ENCODE peak calls at places on chromosomes 2 and 18, in seven cellular contexts. E, A, D, P, M, O and C are unnamed samples.

GRCh38 chr2:112640800-112641675 is 4.7 kb upstream of the SLC20A1 start:
- DNase-seq in E (no peak), A (no peak), D (no peak), P (peak), M (no peak), O (no peak), C (peak)

GRCh38 chr2:101185085-101185484 is 33.9 kb upstream of the TBC1D8 start:
- DNase-seq in E (no peak), A (no peak), D (no peak), P (no peak), M (no peak), O (no peak), C (peak)

GRCh38 chr2:210158236-210158635 is 13.0 kb downstream of the KANSL1L start:
- DNase-seq in E (no peak), A (no peak), D (no peak), P (no peak), M (no peak), O (no peak), C (no peak)

GRCh38 chr2:125313806-125314205 is 1288.7 kb downstream of the CNTNAP5 start:
- DNase-seq in E (no peak), A (no peak), D (no peak), P (no peak), M (no peak), O (no peak), C (no peak)

GRCh38 chr2:100260712-100261620 is 61.3 kb downstream of the LONRF2 start:
- DNase-seq in E (peak), A (peak), D (peak), P (peak), M (peak), O (peak), C (peak)

GRCh38 chr2:122528061-122528460 is 772.6 kb downstream of the TSN start:
- DNase-seq in E (no peak), A (no peak), D (no peak), P (peak), M (no peak), O (no peak), C (peak)

GRCh38 chr18:55141318-55141717 is 182.1 kb upstream of the CCDC68 start:
- DNase-seq in E (no peak), A (no peak), D (no peak), P (peak), M (no peak), O (no peak), C (no peak)

GRCh38 chr18:73274812-73275621 is 407.2 kb upstream of the NETO1 start:
- DNase-seq in E (no peak), A (no peak), D (no peak), P (no peak), M (no peak), O (no peak), C (no peak)

GRCh38 chr18:72316497-72316896 is 227.6 kb downstream of the CBLN2 start:
- DNase-seq in E (no peak), A (no peak), D (no peak), P (no peak), M (no peak), O (no peak), C (no peak)

GRCh38 chr18:54946149-54946581 is 13.1 kb downstream of the CCDC68 start:
- DNase-seq in E (peak), A (peak), D (no peak), P (peak), M (peak), O (peak), C (peak)

GRCh38 chr2:11746807-11747459 is 501 bp downstream of the LPIN1 start:
- DNase-seq in E (no peak), A (no peak), D (no peak), P (peak), M (peak), O (peak), C (peak)

GRCh38 chr2:57602738-57603137 is 443.9 kb upstream of the VRK2 start:
- DNase-seq in E (no peak), A (no peak), D (no peak), P (no peak), M (no peak), O (no peak), C (no peak)

GRCh38 chr2:127552336-127552735 is 16.9 kb downstream of the MYO7B start:
- DNase-seq in E (no peak), A (no peak), D (no peak), P (no peak), M (no peak), O (no peak), C (no peak)

GRCh38 chr2:178072383-178073301 is at the start of gene PDE11A:
- DNase-seq in E (peak), A (peak), D (no peak), P (peak), M (peak), O (peak), C (peak)

GRCh38 chr18:46148810-46149209 is 44.6 kb downstream of the HAUS1 start:
- DNase-seq in E (peak), A (peak), D (no peak), P (peak), M (peak), O (no peak), C (peak)

GRCh38 chr2:74206180-74206688 is 7.8 kb downstream of the MTHFD2 start:
- DNase-seq in E (no peak), A (peak), D (no peak), P (peak), M (no peak), O (no peak), C (peak)

GRCh38 chr18:28338316-28338715 is 161.4 kb upstream of the CDH2 start:
- DNase-seq in E (no peak), A (no peak), D (no peak), P (no peak), M (no peak), O (no peak), C (no peak)

GRCh38 chr2:232502901-232503791 is 15.5 kb upstream of the ECEL1 start:
- DNase-seq in E (peak), A (peak), D (no peak), P (peak), M (no peak), O (no peak), C (no peak)
- H3K4me3 ChIP-seq in E (peak), A (peak), D (no peak), P (no peak), M (peak), O (peak), C (peak)

DNA sequence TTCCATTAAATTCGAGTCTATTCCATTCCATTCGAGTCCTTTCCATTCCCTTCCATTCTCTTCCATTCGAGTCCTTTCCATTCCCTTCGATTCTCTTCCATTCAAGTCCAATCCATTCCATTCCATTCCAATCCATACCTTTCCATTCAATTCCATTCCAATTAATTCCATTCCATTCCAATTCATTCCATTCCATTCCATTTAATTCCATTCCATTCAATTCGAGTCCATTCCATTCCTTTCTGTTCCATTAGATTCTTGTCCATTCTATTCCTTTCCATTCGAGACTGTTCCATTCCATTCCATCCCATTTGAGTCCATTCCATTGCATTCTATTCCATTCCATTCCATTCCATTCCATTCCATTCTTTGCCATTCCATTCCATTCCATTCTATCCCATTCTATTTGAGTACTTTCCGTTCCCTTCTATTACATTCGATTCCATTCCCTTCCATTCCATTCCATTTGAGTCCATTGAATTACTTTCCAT is 1130.0 kb downstream of the RPIA start:
- DNase-seq in E (no peak), A (no peak), D (no peak), P (no peak), M (no peak), O (no peak), C (no peak)
- H3K4me3 ChIP-seq in E (no peak), A (no peak), D (no peak), P (no peak), M (no peak), O (no peak), C (no peak)

GRCh38 chr2:156322103-156322671 is 10.3 kb downstream of the NR4A2 start:
- DNase-seq in E (no peak), A (no peak), D (no peak), P (no peak), M (no peak), O (no peak), C (no peak)

GRCh38 chr2:156319811-156320490 is 12.6 kb downstream of the NR4A2 start:
- DNase-seq in E (peak), A (peak), D (no peak), P (peak), M (no peak), O (peak), C (no peak)

GRCh38 chr2:156322681-156323211 is 9.8 kb downstream of the NR4A2 start:
- DNase-seq in E (no peak), A (no peak), D (no peak), P (no peak), M (no peak), O (no peak), C (no peak)

GRCh38 chr2:156321243-156321904 is 11.1 kb downstream of the NR4A2 start:
- DNase-seq in E (no peak), A (no peak), D (no peak), P (no peak), M (no peak), O (no peak), C (no peak)

GRCh38 chr2:156320491-156320896 is 12.0 kb downstream of the NR4A2 start:
- DNase-seq in E (peak), A (peak), D (no peak), P (peak), M (no peak), O (peak), C (peak)
- H3K4me3 ChIP-seq in E (peak), A (peak), D (no peak), P (peak), M (no peak), O (peak), C (peak)

GRCh38 chr2:38108907-38109731 is 33.2 kb upstream of the CYP1B1 start:
- DNase-seq in E (no peak), A (no peak), D (no peak), P (no peak), M (no peak), O (no peak), C (no peak)

GRCh38 chr2:38105911-38106310 is 30.0 kb upstream of the CYP1B1 start:
- DNase-seq in E (no peak), A (no peak), D (no peak), P (no peak), M (no peak), O (no peak), C (no peak)

GRCh38 chr2:38104598-38104997 is 28.6 kb upstream of the CYP1B1 start:
- DNase-seq in E (no peak), A (no peak), D (no peak), P (no peak), M (no peak), O (no peak), C (no peak)

GRCh38 chr2:38107738-38108410 is 31.9 kb upstream of the CYP1B1 start:
- DNase-seq in E (no peak), A (no peak), D (no peak), P (no peak), M (no peak), O (no peak), C (no peak)

DNA sequence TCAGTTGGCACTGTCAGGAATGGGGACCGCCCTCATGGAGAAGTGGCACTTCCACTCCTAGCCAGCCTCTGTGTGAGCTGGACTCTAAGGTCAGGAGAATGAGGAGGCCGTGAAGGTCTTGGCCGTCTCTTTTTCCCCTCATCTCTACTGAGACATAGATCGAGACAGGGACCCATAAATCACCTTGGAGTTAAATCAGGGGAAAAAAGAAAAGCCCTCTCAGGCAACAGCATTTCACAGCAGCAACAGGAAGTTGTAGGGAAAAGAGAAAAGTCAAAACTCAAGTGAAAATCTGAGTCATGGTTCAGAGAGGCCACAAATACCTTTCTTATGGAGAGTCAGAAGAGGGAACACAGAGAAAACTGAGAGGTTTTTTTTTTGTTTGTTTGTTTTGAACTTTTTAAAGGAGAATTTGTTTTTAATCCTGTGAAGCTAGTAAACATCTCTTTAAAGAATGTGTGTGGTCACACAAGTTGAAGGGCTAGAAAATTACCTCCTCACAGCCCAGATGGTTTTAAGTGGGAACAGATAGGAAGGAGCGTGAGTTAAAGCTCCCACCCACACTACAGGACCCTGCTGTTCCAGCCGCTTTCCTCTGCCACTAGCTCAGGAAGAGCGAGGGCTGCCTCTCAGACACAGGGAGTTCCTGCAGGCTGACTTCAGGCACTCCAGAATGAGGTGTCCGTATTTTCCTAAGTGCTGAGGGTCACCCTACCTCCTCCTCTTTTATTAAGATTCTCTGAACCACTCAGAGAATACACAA is 30.6 kb upstream of the CYP1B1 start:
- DNase-seq in E (no peak), A (no peak), D (no peak), P (peak), M (no peak), O (no peak), C (peak)
- H3K4me3 ChIP-seq in E (no peak), A (no peak), D (no peak), P (peak), M (no peak), O (no peak), C (no peak)